ENCODE peak calls at places on chromosome 7, in nine cellular contexts. Q, O, F, P, Y, W, H, N and Z are unnamed samples.

GRCh38 chr7:23529262-23529859 is 2.4 kb downstream of the TRA2A start:
- DNase-seq in Q (no peak), O (peak; percentile 15), F (no peak), P (no peak), Y (no peak), W (no peak), H (no peak), N (no peak), Z (no peak)

GRCh38 chr7:81407094-81407493 is 362.8 kb downstream of the HGF start:
- DNase-seq in Q (no peak), O (no peak), F (no peak), P (no peak), Y (no peak), W (no peak), H (no peak), N (no peak), Z (no peak)

GRCh38 chr7:92517626-92518025 is 10.7 kb downstream of the PEX1 start:
- DNase-seq in Q (no peak), O (no peak), F (no peak), P (no peak), Y (no peak), W (no peak), H (no peak), N (no peak), Z (no peak)

GRCh38 chr7:50283206-50283605 is 21.3 kb upstream of the IKZF1 start:
- DNase-seq in Q (no peak), O (peak; percentile 35), F (no peak), P (no peak), Y (no peak), W (no peak), H (no peak), N (no peak), Z (peak; percentile 43)

GRCh38 chr7:45869426-45869825 is 3.5 kb downstream of the CCDC201 start:
- DNase-seq in Q (no peak), O (no peak), F (no peak), P (no peak), Y (no peak), W (no peak), H (no peak), N (no peak), Z (no peak)

GRCh38 chr7:159031135-159031701 is 113.4 kb downstream of the VIPR2 start:
- DNase-seq in Q (peak; percentile 51), O (peak; percentile 42), F (no peak), P (no peak), Y (no peak), W (no peak), H (no peak), N (no peak), Z (peak; percentile 20)

GRCh38 chr7:124369310-124369709 is 336.4 kb upstream of the TMEM229A start:
- DNase-seq in Q (no peak), O (no peak), F (no peak), P (no peak), Y (no peak), W (no peak), H (no peak), N (no peak), Z (no peak)

GRCh38 chr7:29381206-29382094 is 182.2 kb upstream of the PRR15 start:
- DNase-seq in Q (no peak), O (no peak), F (no peak), P (no peak), Y (no peak), W (no peak), H (no peak), N (no peak), Z (no peak)

GRCh38 chr7:47481656-47482012 is 100.3 kb downstream of the TNS3 start:
- DNase-seq in Q (no peak), O (no peak), F (no peak), P (no peak), Y (no peak), W (no peak), H (no peak), N (no peak), Z (no peak)

GRCh38 chr7:92740713-92741126 is 95.7 kb downstream of the CDK6 start:
- DNase-seq in Q (no peak), O (no peak), F (no peak), P (no peak), Y (no peak), W (no peak), H (no peak), N (no peak), Z (no peak)

GRCh38 chr7:101861223-101861775 is 43.9 kb downstream of the CUX1 start:
- DNase-seq in Q (no peak), O (no peak), F (no peak), P (no peak), Y (no peak), W (no peak), H (no peak), N (no peak), Z (no peak)
- TF ChIP-seq MAX in Q (no peak), O (no peak), F (no peak), P (no peak), Y (no peak), W (no peak), H (no peak), N (no peak), Z (no peak)

GRCh38 chr7:37344886-37345579 is 103.6 kb downstream of the ELMO1 start:
- DNase-seq in Q (no peak), O (no peak), F (no peak), P (no peak), Y (peak; percentile 75), W (peak; percentile 39), H (no peak), N (peak; percentile 48), Z (no peak)

GRCh38 chr7:37342170-37342569 is 106.5 kb downstream of the ELMO1 start:
- DNase-seq in Q (no peak), O (no peak), F (no peak), P (no peak), Y (no peak), W (no peak), H (no peak), N (no peak), Z (peak; percentile 71)

GRCh38 chr7:37346761-37347160 is 101.9 kb downstream of the ELMO1 start:
- DNase-seq in Q (no peak), O (no peak), F (no peak), P (no peak), Y (no peak), W (no peak), H (no peak), N (no peak), Z (no peak)

GRCh38 chr7:37341033-37341630 is 107.5 kb downstream of the ELMO1 start:
- DNase-seq in Q (no peak), O (no peak), F (no peak), P (no peak), Y (no peak), W (no peak), H (no peak), N (peak; percentile 53), Z (peak; percentile 58)

DNA sequence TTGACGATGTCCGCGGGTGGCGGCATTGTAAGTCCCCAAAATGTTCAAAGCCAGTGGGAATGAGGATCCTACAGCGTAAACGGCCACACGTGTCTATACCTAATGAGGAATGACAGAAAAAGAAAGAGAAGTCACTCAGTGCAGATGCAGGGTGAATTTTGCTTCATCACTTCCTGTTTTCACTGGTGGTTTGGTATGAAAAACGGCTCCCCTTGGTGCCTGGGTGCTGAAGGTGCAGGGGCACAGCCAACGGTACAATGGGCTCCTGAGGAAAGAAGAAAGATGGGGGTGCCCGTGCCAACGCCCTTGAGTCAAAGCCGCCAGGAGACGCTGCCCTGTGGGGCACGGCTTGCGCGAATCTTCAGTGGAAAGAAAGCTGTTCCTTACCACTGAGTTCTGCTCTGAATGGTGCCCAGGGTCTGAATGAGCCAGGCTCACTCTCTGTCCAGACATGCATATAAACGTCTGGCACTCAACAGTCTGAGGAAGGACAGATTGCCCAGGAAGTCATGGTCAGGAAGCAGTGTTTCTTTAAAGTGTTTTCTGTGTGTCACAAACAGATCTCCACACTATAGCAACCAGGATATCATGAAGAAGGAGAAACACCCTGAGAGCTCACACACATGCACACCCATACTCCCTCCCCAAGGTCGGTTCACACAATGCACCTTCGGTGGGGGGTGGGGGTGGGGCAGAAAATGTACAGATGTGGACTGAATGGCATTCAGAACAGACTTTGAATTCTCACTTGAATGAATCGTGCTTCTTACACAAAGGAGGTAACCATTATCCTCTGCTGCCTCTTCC is 105.8 kb downstream of the ELMO1 start:
- DNase-seq in Q (no peak), O (peak; percentile 38), F (no peak), P (no peak), Y (peak; percentile 37), W (peak; percentile 66), H (no peak), N (peak; percentile 69), Z (peak; percentile 96)
- TF ChIP-seq MAX in Q (no peak), O (no peak), F (no peak), P (no peak), Y (no peak), W (no peak), H (no peak), N (peak; percentile 72), Z (peak; percentile 96)

GRCh38 chr7:156733638-156734037 is 93.1 kb downstream of the RNF32 start:
- DNase-seq in Q (no peak), O (no peak), F (no peak), P (no peak), Y (no peak), W (no peak), H (no peak), N (no peak), Z (no peak)
- TF ChIP-seq MAX in Q (no peak), O (no peak), F (no peak), P (no peak), Y (no peak), W (no peak), H (no peak), N (no peak), Z (no peak)

GRCh38 chr7:12570148-12570528 is 382 bp upstream of the SCIN start:
- DNase-seq in Q (no peak), O (no peak), F (no peak), P (peak; percentile 6), Y (no peak), W (peak; percentile 34), H (no peak), N (no peak), Z (peak; percentile 14)

GRCh38 chr7:12569673-12570072 is 847 bp upstream of the SCIN start:
- DNase-seq in Q (no peak), O (no peak), F (no peak), P (no peak), Y (no peak), W (no peak), H (no peak), N (no peak), Z (no peak)

GRCh38 chr7:12572941-12573340 is 2.4 kb downstream of the SCIN start:
- DNase-seq in Q (no peak), O (no peak), F (no peak), P (no peak), Y (no peak), W (no peak), H (no peak), N (no peak), Z (no peak)

GRCh38 chr7:12571691-12572090 is 1.2 kb downstream of the SCIN start:
- DNase-seq in Q (no peak), O (no peak), F (no peak), P (no peak), Y (no peak), W (no peak), H (no peak), N (no peak), Z (no peak)

GRCh38 chr7:12570529-12571461 is at the start of gene SCIN:
- DNase-seq in Q (peak; percentile 55), O (no peak), F (no peak), P (peak; percentile 46), Y (peak; percentile 31), W (peak; percentile 73), H (no peak), N (no peak), Z (peak; percentile 20)
- TF ChIP-seq MAX in Q (peak; percentile 87), O (no peak), F (no peak), P (peak; percentile 66), Y (no peak), W (no peak), H (no peak), N (no peak), Z (no peak)